ENCODE peak calls at places on chromosomes 13 and 19, in five cellular contexts. F is Caco-2, M is heart right ventricle, C is DND-41, V is coronary artery. G is an unnamed sample.

GRCh38 chr13:22800726-22801401 is 379.9 kb upstream of the SGCG start:
- DNase-seq in F (no peak), M (peak), C (no peak), V (no peak), G (no peak)

GRCh38 chr13:90732049-90732448 is 615.4 kb upstream of the MIR17HG start:
- DNase-seq in F (peak), M (no peak), C (no peak), V (no peak), G (no peak)

GRCh38 chr13:60134376-60134775 is 29.4 kb downstream of the DIAPH3 start:
- DNase-seq in F (no peak), M (no peak), C (no peak), V (no peak), G (peak)

GRCh38 chr13:42798118-42798517 is 16.7 kb downstream of the FAM216B start:
- DNase-seq in F (no peak), M (no peak), C (no peak), V (no peak), G (no peak)

GRCh38 chr19:35613574-35613973 is 1.0 kb downstream of the HAUS5 start:
- DNase-seq in F (no peak), M (no peak), C (no peak), V (no peak), G (no peak)

GRCh38 chr13:43884221-43884620 is 4.5 kb downstream of the LACC1 start:
- DNase-seq in F (no peak), M (no peak), C (no peak), V (no peak), G (no peak)

GRCh38 chr19:35253316-35254286 is 4.8 kb downstream of the LSR start:
- DNase-seq in F (no peak), M (no peak), C (no peak), V (no peak), G (no peak)

GRCh38 chr13:106418556-106418955 is 116.9 kb downstream of the EFNB2 start:
- DNase-seq in F (no peak), M (no peak), C (no peak), V (no peak), G (no peak)

GRCh38 chr19:5149508-5149907 is 180.6 kb downstream of the KDM4B start:
- DNase-seq in F (peak), M (no peak), C (no peak), V (no peak), G (no peak)

GRCh38 chr19:24177686-24178085 is 90.7 kb downstream of the ZNF254 start:
- DNase-seq in F (no peak), M (no peak), C (no peak), V (no peak), G (no peak)

GRCh38 chr19:33794578-33795369 is 1.9 kb upstream of the KCTD15 start:
- DNase-seq in F (no peak), M (no peak), C (no peak), V (no peak), G (no peak)

GRCh38 chr19:36837525-36837901 is 674 bp downstream of the ZNF790 start:
- DNase-seq in F (no peak), M (no peak), C (no peak), V (no peak), G (no peak)

GRCh38 chr19:34960103-34960805 is 3.8 kb downstream of the ZNF792 start:
- DNase-seq in F (no peak), M (no peak), C (no peak), V (no peak), G (no peak)

GRCh38 chr19:49911381-49912145 is 14.9 kb upstream of the IL4I1 start:
- DNase-seq in F (no peak), M (no peak), C (no peak), V (no peak), G (no peak)
- H3K4me3 ChIP-seq in F (no peak), M (no peak), C (no peak), V (no peak), G (no peak)

GRCh38 chr13:99260216-99260615 is 2.0 kb upstream of the GPR18 start:
- DNase-seq in F (no peak), M (no peak), C (no peak), V (no peak), G (no peak)
- H3K4me3 ChIP-seq in F (no peak), M (no peak), C (no peak), V (no peak), G (no peak)

GRCh38 chr19:18846862-18847515 is 15.2 kb downstream of the UPF1 start:
- DNase-seq in F (no peak), M (peak), C (peak), V (peak), G (no peak)
- H3K4me3 ChIP-seq in F (no peak), M (no peak), C (no peak), V (no peak), G (no peak)

GRCh38 chr19:58563823-58564222 is 5.4 kb upstream of the UBE2M start:
- DNase-seq in F (no peak), M (no peak), C (no peak), V (no peak), G (no peak)
- H3K4me3 ChIP-seq in F (peak), M (no peak), C (no peak), V (no peak), G (no peak)

GRCh38 chr19:16327131-16327450 is 2.5 kb downstream of the KLF2 start:
- DNase-seq in F (no peak), M (no peak), C (no peak), V (no peak), G (no peak)

GRCh38 chr19:16326401-16327130 is 1.9 kb downstream of the KLF2 start:
- DNase-seq in F (no peak), M (no peak), C (no peak), V (peak), G (no peak)

GRCh38 chr19:16325161-16325527 is 518 bp downstream of the KLF2 start:
- DNase-seq in F (no peak), M (no peak), C (no peak), V (no peak), G (no peak)

GRCh38 chr19:16324384-16325160 is at the start of gene KLF2:
- DNase-seq in F (peak), M (peak), C (peak), V (peak), G (peak)

DNA sequence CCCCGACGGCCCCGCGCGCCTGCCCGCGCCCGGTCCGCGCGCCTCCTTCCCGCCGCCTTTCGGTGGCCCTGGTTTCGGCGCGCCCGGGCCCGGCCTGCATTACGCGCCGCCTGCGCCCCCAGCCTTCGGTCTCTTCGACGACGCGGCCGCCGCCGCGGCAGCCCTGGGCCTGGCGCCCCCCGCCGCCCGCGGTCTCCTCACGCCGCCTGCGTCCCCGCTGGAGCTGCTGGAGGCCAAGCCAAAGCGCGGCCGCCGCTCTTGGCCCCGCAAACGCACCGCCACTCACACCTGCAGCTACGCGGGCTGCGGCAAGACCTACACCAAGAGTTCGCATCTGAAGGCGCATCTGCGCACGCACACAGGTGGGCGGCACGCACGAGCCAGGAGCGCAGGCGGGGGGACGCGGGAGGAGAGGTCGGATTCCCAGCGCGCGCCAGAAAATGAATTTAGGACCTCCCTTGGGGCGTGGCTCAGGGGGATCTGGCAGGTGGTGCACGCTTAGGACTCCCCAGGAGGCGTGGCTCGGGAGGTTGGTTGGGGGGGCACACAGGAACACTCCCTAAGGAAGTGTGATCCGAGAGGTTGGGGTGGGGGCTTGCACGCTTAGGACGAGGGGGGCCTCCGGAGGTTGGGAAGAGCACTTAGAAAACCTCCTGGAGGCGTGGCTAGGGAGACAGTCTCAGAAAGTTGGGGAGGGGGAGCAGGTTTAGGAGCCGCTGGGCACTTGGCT is 1.2 kb downstream of the KLF2 start:
- DNase-seq in F (no peak), M (no peak), C (no peak), V (peak), G (no peak)
- H3K4me3 ChIP-seq in F (no peak), M (peak), C (no peak), V (peak), G (peak)

DNA sequence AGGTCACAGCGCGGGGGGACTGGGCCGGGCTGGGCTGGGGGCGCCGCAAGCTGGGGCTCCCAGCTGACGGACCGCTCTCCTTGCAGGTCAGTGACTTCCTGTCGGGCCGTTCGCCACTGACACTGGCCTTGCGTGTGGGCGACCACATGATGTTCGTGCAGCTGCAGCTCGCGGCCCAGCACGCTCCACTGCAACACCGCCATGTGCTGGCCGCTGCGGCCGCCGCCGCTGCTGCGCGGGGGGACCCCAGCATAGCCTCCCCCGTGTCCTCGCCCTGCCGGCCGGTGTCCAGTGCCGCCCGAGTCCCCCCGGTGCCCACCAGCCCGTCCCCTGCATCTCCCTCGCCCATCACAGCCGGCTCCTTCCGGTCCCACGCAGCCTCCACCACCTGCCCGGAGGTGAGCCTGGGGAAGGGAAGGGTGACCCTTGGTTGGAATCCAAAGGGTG is 5.7 kb downstream of the MIDN start:
- DNase-seq in F (no peak), M (no peak), C (no peak), V (no peak), G (no peak)
- H3K4me3 ChIP-seq in F (peak), M (peak), C (no peak), V (peak), G (no peak)

GRCh38 chr19:48615145-48616040 is 517 bp upstream of the FAM83E start:
- DNase-seq in F (no peak), M (no peak), C (no peak), V (no peak), G (no peak)
- H3K4me3 ChIP-seq in F (no peak), M (no peak), C (no peak), V (no peak), G (no peak)

GRCh38 chr13:50512602-50513527 is 330.6 kb downstream of the DLEU7 start:
- DNase-seq in F (no peak), M (peak), C (peak), V (no peak), G (peak)
- H3K4me3 ChIP-seq in F (no peak), M (peak), C (peak), V (peak), G (peak)

GRCh38 chr19:15469513-15470297 is 5.4 kb upstream of the RASAL3 start:
- DNase-seq in F (no peak), M (no peak), C (no peak), V (no peak), G (no peak)
- H3K4me3 ChIP-seq in F (no peak), M (peak), C (no peak), V (peak), G (no peak)

GRCh38 chr19:19661675-19662251 is 1.7 kb downstream of the ATP13A1 start:
- DNase-seq in F (no peak), M (no peak), C (peak), V (no peak), G (peak)
- H3K4me3 ChIP-seq in F (no peak), M (no peak), C (peak), V (peak), G (peak)